ENCODE peak calls at places on chromosomes 2 and 18, in five cellular contexts. V, X, W, C and M are unnamed samples.

GRCh38 chr2:227780981-227781630 is 32.5 kb upstream of the CCL20 start:
- DNase-seq in C (peak; percentile 5), V (no peak), X (no peak), W (no peak), M (no peak)

GRCh38 chr18:49212819-49213218 is 247.6 kb downstream of the DYM start:
- DNase-seq in V (no peak), W (no peak), C (peak; percentile 73), X (peak; percentile 29), M (no peak)

GRCh38 chr2:135657806-135658582 is 83.7 kb upstream of the UBXN4 start:
- DNase-seq in X (no peak), V (no peak), C (no peak), W (peak; percentile 38), M (peak; percentile 32)

GRCh38 chr2:26968001-26968400 is 2.4 kb upstream of the MAPRE3 start:
- DNase-seq in C (no peak), W (no peak), X (no peak), V (no peak), M (no peak)

GRCh38 chr18:75752864-75753263 is 325.4 kb upstream of the SMIM21 start:
- DNase-seq in W (no peak), X (no peak), C (no peak), V (no peak), M (no peak)

GRCh38 chr2:101751875-101752619 is 54.5 kb downstream of the MAP4K4 start:
- DNase-seq in W (no peak), X (no peak), C (peak; percentile 41), V (no peak), M (no peak)

GRCh38 chr2:47002480-47003381 is 87.1 kb upstream of the MCFD2 start:
- DNase-seq in C (peak; percentile 41), X (peak; percentile 80), V (no peak), W (no peak), M (no peak)

GRCh38 chr2:62313433-62314227 is 117.7 kb downstream of the B3GNT2 start:
- DNase-seq in X (no peak), C (no peak), V (no peak), W (no peak), M (no peak)

GRCh38 chr18:66916834-66917233 is 312.9 kb upstream of the CDH19 start:
- DNase-seq in W (no peak), V (no peak), X (no peak), C (no peak), M (no peak)

GRCh38 chr18:54269924-54270844 is 867 bp downstream of the POLI start:
- DNase-seq in W (peak; percentile 11), V (no peak), X (peak; percentile 48), C (peak; percentile 60), M (peak; percentile 24)

GRCh38 chr2:36562245-36562644 is 35.7 kb downstream of the FEZ2 start:
- DNase-seq in W (no peak), C (peak; percentile 83), X (peak; percentile 46), V (no peak), M (no peak)

GRCh38 chr2:191382801-191383200 is 137.6 kb downstream of the MYO1B start:
- DNase-seq in W (no peak), C (peak; percentile 77), X (peak; percentile 87), V (no peak), M (no peak)